ENCODE peak calls at places on chromosomes 13 and 19, in seven cellular contexts. I is neural progenitor cell; W is CD8-positive, alpha-beta memory T cell; A is PC-9; C is transverse colon; T is cardiac muscle cell; B is CD8-positive, alpha-beta T cell. H is an unnamed sample. For H3K4me1 and H3K36me3, the result is how much of the 10 kb centered on the place peaks cover.

GRCh38 chr13:26919311-26919710 is 158.7 kb upstream of the GPR12 start:
- DNase-seq in I (no peak), W (no peak), A (no peak), C (no peak), T (no peak), B (no peak), H (no peak)

GRCh38 chr19:41575998-41576397 is at the start of gene CEACAM21:
- DNase-seq in I (no peak), W (no peak), A (no peak), C (peak), T (no peak), B (no peak), H (peak)

GRCh38 chr19:15195381-15195964 is 5.3 kb downstream of the NOTCH3 start:
- DNase-seq in I (peak), W (no peak), A (peak), C (peak), T (peak), B (no peak), H (no peak)

GRCh38 chr13:62129000-62129551 is 713.4 kb upstream of the PCDH20 start:
- DNase-seq in I (no peak), W (no peak), A (no peak), C (no peak), T (no peak), B (no peak), H (no peak)

GRCh38 chr13:88622362-88622973 is 951.3 kb downstream of the SLITRK5 start:
- DNase-seq in I (no peak), W (no peak), A (no peak), C (no peak), T (no peak), B (peak), H (no peak)

GRCh38 chr13:46736568-46736967 is 60.4 kb downstream of the ESD start:
- DNase-seq in I (no peak), W (no peak), A (no peak), C (no peak), T (no peak), B (no peak), H (no peak)

GRCh38 chr13:84445776-84446175 is 563.5 kb upstream of the SLITRK1 start:
- DNase-seq in I (no peak), W (no peak), A (no peak), C (no peak), T (no peak), B (no peak), H (no peak)

GRCh38 chr19:15551183-15552004 is 43.1 kb downstream of the CYP4F22 start:
- DNase-seq in I (no peak), W (peak), A (peak), C (peak), T (no peak), B (peak), H (peak)

GRCh38 chr13:36862002-36862706 is 43.1 kb downstream of the RFXAP start:
- DNase-seq in I (no peak), W (no peak), A (peak), C (no peak), T (no peak), B (no peak), H (no peak)

GRCh38 chr13:37889102-37889501 is 19.5 kb upstream of the TRPC4 start:
- DNase-seq in I (no peak), W (no peak), A (peak), C (no peak), T (no peak), B (no peak), H (no peak)

GRCh38 chr19:12453495-12453894 is 12.7 kb upstream of the ZNF443 start:
- DNase-seq in I (no peak), W (no peak), A (peak), C (peak), T (no peak), B (no peak), H (no peak)

GRCh38 chr19:18900700-18901502 is 4.9 kb upstream of the CERS1 start:
- DNase-seq in I (no peak), W (no peak), A (no peak), C (no peak), T (no peak), B (no peak), H (no peak)

GRCh38 chr19:18417250-18418033 is 1.8 kb upstream of the SSBP4 start:
- DNase-seq in I (peak), W (no peak), A (peak), C (peak), T (peak), B (no peak), H (peak)

GRCh38 chr19:10339380-10339960 is at the start of gene ICAM3:
- DNase-seq in I (no peak), W (peak), A (no peak), C (peak), T (no peak), B (peak), H (peak)

GRCh38 chr19:30778961-30779690 is 406.9 kb downstream of the ZNF536 start:
- DNase-seq in I (no peak), W (no peak), A (no peak), C (no peak), T (no peak), B (no peak), H (no peak)

GRCh38 chr13:27106144-27106543 is 65.5 kb downstream of the USP12 start:
- DNase-seq in I (no peak), W (no peak), A (no peak), C (no peak), T (no peak), B (no peak), H (no peak)

GRCh38 chr13:38944219-38944618 is 46.4 kb downstream of the STOML3 start:
- DNase-seq in I (no peak), W (no peak), A (no peak), C (no peak), T (no peak), B (no peak), H (no peak)

GRCh38 chr13:20185657-20186056 is 7.1 kb downstream of the GJB2 start:
- DNase-seq in I (no peak), W (no peak), A (no peak), C (no peak), T (no peak), B (no peak), H (no peak)

GRCh38 chr13:113741101-113741731 is 17.8 kb upstream of the TMEM255B start:
- DNase-seq in I (no peak), W (no peak), A (no peak), C (no peak), T (no peak), B (no peak), H (no peak)

GRCh38 chr13:65971541-65971940 is 1258.6 kb downstream of the PCDH9 start:
- DNase-seq in I (peak), W (no peak), A (no peak), C (no peak), T (peak), B (no peak), H (no peak)

GRCh38 chr13:110555601-110556223 is 5.8 kb downstream of the RAB20 start:
- DNase-seq in I (no peak), W (no peak), A (peak), C (peak), T (no peak), B (no peak), H (no peak)

GRCh38 chr13:26480246-26480855 is 77.1 kb upstream of the WASF3 start:
- DNase-seq in I (no peak), W (no peak), A (no peak), C (peak), T (no peak), B (no peak), H (no peak)

GRCh38 chr13:61358599-61358998 is 57.0 kb downstream of the PCDH20 start:
- DNase-seq in I (no peak), W (no peak), A (no peak), C (no peak), T (no peak), B (no peak), H (no peak)

GRCh38 chr13:23715092-23715761 is 145.0 kb downstream of the TNFRSF19 start:
- DNase-seq in I (no peak), W (no peak), A (no peak), C (no peak), T (no peak), B (no peak), H (no peak)

GRCh38 chr13:102152790-102153189 is 249.1 kb downstream of the FGF14 start:
- DNase-seq in I (no peak), W (no peak), A (no peak), C (no peak), T (no peak), B (no peak), H (no peak)

GRCh38 chr13:114072421-114072820 is 60.0 kb downstream of the RASA3 start:
- DNase-seq in I (no peak), W (no peak), A (no peak), C (no peak), T (no peak), B (no peak), H (no peak)

GRCh38 chr13:39364797-39365468 is 238.1 kb downstream of the LHFPL6 start:
- DNase-seq in I (peak), W (no peak), A (peak), C (no peak), T (peak), B (no peak), H (no peak)

GRCh38 chr13:18954254-18954653 is 227.4 kb downstream of the TUBA3C start:
- DNase-seq in I (no peak), W (no peak), A (no peak), C (no peak), T (no peak), B (no peak), H (no peak)

GRCh38 chr19:43638991-43639494 is 607 bp downstream of the CADM4 start:
- DNase-seq in I (no peak), W (no peak), A (no peak), C (no peak), T (no peak), B (no peak), H (no peak)

GRCh38 chr13:47997384-47997783 is 3.7 kb downstream of the SUCLA2 start:
- DNase-seq in I (no peak), W (no peak), A (no peak), C (no peak), T (no peak), B (no peak), H (no peak)

GRCh38 chr19:44653977-44654784 is 10.5 kb downstream of the PVR start:
- DNase-seq in I (peak), W (peak), A (peak), C (peak), T (peak), B (peak), H (peak)

GRCh38 chr13:46521921-46522691 is 30.9 kb upstream of the LRCH1 start:
- DNase-seq in I (no peak), W (no peak), A (no peak), C (no peak), T (no peak), B (no peak), H (no peak)

GRCh38 chr19:39203372-39204341 is at the start of gene SYCN:
- DNase-seq in I (no peak), W (no peak), A (no peak), C (no peak), T (no peak), B (no peak), H (no peak)

GRCh38 chr19:35144600-35145436 is 1.8 kb downstream of the FXYD7 start:
- DNase-seq in I (peak), W (no peak), A (peak), C (peak), T (peak), B (no peak), H (peak)

GRCh38 chr13:31240921-31241320 is 41.1 kb downstream of the B3GLCT start:
- DNase-seq in I (no peak), W (no peak), A (no peak), C (no peak), T (no peak), B (no peak), H (no peak)
- H3K4me1 ChIP-seq in I (under half), W (under half), A (under half), C (under half), T (under half), B (under half), H (under half)

DNA sequence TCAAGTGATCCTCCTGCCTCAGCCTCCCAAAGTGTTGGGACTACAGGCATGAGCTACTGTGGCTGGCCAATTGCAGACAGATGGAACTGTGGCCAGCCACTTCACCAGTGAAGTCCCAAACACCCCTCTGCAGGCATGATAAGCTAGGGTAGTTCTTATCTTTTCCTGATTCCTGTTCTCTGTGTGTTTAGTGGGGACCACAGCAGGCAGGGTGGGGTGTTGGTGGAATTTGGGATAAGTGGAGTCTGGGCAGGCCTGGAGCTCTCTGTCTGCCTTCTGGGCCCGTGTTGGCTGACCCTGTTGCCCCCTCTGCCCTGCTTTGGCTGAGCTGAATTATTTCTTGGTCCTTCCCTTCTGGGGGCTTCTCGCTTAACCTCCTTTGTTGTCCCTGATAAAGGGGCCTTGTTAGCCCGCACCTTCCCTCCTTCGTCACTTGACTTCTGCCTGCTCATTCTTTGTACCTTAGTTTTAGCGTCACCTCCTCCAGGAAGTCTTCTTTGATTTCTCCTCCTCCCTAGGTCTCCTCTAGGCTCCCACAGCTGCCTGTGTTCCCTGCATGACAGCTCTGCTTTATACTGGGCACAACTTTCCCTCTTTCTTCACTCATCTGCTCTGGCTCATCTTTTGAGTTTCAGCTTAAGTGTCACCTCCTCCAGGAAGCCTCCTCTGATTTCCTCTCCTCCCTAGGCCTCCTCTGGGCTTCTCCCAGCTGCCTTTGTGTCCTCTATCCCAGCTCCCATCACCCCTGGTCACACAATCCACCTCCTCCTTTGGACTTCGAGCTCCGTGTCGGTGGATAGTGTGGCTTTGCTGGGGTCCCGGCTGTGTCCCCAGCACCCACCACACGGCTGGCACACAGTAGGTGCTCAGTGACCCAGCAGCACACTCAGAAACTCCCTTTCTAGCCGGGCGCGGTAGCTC is 1.7 kb upstream of the NCLN start:
- DNase-seq in I (no peak), W (no peak), A (no peak), C (no peak), T (no peak), B (no peak), H (no peak)
- H3K27ac ChIP-seq in I (no peak), W (peak), A (no peak), C (no peak), T (no peak), B (no peak), H (peak)

GRCh38 chr19:329876-330275 is 14.7 kb downstream of the MIER2 start:
- DNase-seq in I (no peak), W (no peak), A (no peak), C (no peak), T (no peak), B (no peak), H (no peak)
- H3K36me3 ChIP-seq in I (under half), W (under half), A (under half), C (under half), T (under half), B (under half), H (half or more)

GRCh38 chr13:98941536-98941935 is 36.3 kb downstream of the DOCK9 start:
- DNase-seq in I (no peak), W (no peak), A (no peak), C (no peak), T (no peak), B (no peak), H (no peak)
- H3K4me1 ChIP-seq in I (under half), W (under half), A (under half), C (under half), T (under half), B (under half), H (under half)

GRCh38 chr19:50510700-50511068 is 307 bp downstream of the JOSD2 start:
- DNase-seq in I (no peak), W (no peak), A (no peak), C (no peak), T (no peak), B (no peak), H (no peak)
- H3K27ac ChIP-seq in I (no peak), W (peak), A (no peak), C (peak), T (peak), B (peak), H (peak)

DNA sequence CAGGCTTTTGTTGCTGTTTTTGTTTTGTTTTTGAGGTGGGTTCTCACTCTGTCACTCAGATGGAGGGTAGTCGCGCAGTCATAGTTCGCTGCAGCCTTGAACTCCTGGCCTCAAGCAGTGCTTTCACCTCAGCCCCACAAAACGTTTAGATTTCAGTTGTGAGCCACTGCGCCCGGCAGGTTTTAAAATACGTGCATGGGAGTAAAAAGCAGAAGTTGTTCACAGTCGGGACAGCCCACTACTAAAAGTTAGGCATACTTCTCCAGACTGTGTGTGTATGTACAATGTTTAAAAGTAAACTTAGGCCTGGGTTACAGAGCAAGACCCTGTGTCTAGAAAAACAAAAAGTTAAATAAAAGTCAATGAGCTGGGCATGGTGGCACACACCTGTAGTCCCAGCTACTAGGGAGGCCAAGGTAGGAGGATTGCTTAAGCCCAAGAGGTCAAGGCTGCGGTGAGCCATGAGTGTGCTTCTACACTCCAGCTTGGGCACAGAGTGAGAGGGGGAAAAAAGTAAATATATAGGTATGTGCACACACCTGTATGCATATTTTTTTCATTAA is 6.1 kb downstream of the SAFB start:
- DNase-seq in I (no peak), W (no peak), A (no peak), C (no peak), T (no peak), B (no peak), H (no peak)
- H3K36me3 ChIP-seq in I (under half), W (under half), A (under half), C (under half), T (under half), B (half or more), H (half or more)

GRCh38 chr13:99686944-99687382 is 185.7 kb downstream of the TM9SF2 start:
- DNase-seq in I (peak), W (no peak), A (no peak), C (peak), T (no peak), B (no peak), H (no peak)
- H3K4me1 ChIP-seq in I (half or more), W (under half), A (under half), C (under half), T (under half), B (under half), H (under half)

DNA sequence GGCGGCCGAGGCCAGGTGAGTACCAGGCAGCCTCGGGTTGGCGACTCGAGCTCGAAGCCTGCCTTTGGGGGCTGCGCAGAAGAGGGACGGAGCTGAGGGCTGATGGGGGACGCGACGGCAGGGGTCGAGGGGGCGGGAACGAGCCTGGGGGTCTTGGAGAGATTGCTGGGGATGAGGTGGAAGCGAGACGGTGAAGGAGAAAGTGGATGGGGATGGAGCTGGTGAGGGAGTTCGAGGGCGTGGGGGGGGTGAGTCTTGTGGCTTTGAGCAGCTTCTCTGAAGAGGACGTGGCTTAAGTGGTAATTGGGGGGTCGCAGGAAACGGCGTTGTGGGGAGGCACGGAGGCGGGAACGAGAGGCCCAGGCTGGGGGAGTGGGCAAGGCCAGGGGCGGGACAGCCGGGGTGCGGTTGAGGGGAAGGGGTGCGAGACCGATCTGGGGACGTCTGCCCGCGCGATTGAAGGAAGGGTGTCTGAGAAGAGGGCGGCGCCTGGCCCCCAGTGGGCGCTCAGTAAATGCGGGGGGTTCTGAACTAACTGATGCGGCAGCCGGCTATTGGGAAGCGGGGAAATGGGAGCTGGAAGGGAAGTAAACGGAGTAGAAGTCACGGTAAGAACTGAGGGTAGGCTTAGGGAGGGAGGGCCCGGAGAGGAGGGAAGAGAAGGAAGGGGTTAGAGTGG is 422 bp downstream of the MYO9B start:
- DNase-seq in I (peak), W (peak), A (no peak), C (peak), T (peak), B (peak), H (peak)
- H3K27ac ChIP-seq in I (no peak), W (peak), A (peak), C (peak), T (no peak), B (peak), H (peak)

DNA sequence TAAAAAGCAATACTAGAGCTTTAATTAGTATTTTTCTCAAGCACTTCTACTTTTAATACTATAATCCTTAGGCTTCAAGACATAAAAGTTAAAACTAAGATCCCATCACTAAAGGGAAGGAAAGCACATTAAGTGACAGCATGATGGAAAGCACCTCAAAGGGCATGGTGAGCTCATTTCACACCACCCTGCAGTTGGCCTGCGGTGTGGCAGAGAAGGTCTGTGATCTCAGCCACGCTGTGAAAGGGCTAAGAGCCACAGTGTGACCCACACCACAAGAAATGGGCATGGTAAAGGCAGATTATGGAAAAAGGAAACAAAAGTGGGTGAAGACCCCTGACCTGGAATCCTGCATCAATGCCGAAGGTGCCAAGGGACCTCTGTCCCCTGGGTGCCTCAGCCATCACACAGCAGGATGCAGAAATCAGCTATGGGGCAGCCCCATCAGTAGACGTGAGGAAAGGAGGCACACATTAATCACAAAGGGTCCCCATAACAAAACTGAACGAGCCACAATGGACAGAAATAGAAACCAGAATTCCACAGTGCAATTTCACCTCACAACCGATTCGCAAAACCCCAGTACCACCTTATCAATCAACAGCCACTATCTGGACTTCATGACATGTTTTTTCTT is 33.6 kb downstream of the TUBGCP3 start:
- DNase-seq in I (no peak), W (no peak), A (no peak), C (no peak), T (no peak), B (no peak), H (no peak)
- H3K36me3 ChIP-seq in I (under half), W (under half), A (under half), C (under half), T (under half), B (half or more), H (half or more)